ENCODE peak calls at places on chromosome 13, in five cellular contexts. Q, S, A, H and L are unnamed samples.

GRCh38 chr13:36764536-36764935 is 54.5 kb upstream of the RFXAP start:
- DNase-seq in Q (no peak), S (no peak), A (no peak), H (no peak), L (no peak)

GRCh38 chr13:42544246-42544915 is 29.6 kb upstream of the TNFSF11 start:
- DNase-seq in Q (no peak), S (no peak), A (no peak), H (no peak), L (no peak)

GRCh38 chr13:83325454-83325853 is 556.8 kb downstream of the SLITRK1 start:
- DNase-seq in Q (no peak), S (no peak), A (peak), H (no peak), L (no peak)

GRCh38 chr13:21657538-21657937 is 13.3 kb upstream of the FGF9 start:
- DNase-seq in Q (no peak), S (no peak), A (peak), H (no peak), L (no peak)

GRCh38 chr13:50241479-50241878 is 226.2 kb downstream of the KCNRG start:
- DNase-seq in Q (no peak), S (no peak), A (no peak), H (no peak), L (no peak)

GRCh38 chr13:79681069-79681468 is 200.1 kb downstream of the NDFIP2 start:
- DNase-seq in Q (no peak), S (no peak), A (no peak), H (no peak), L (no peak)

GRCh38 chr13:19053561-19053960 is 128.1 kb downstream of the TUBA3C start:
- DNase-seq in Q (no peak), S (no peak), A (no peak), H (no peak), L (no peak)

GRCh38 chr13:39729161-39729560 is 73.7 kb downstream of the COG6 start:
- DNase-seq in Q (no peak), S (no peak), A (no peak), H (no peak), L (no peak)

GRCh38 chr13:26442541-26442940 is 114.9 kb upstream of the WASF3 start:
- DNase-seq in Q (no peak), S (no peak), A (peak), H (no peak), L (no peak)

GRCh38 chr13:81017525-81018152 is 676.7 kb upstream of the SPRY2 start:
- DNase-seq in Q (no peak), S (no peak), A (no peak), H (peak), L (no peak)

GRCh38 chr13:48562296-48563066 is 29.6 kb upstream of the RCBTB2 start:
- DNase-seq in Q (peak), S (peak), A (no peak), H (no peak), L (peak)

GRCh38 chr13:73879346-73880020 is 254.7 kb downstream of the KLF12 start:
- DNase-seq in Q (no peak), S (no peak), A (no peak), H (no peak), L (no peak)

GRCh38 chr13:33799950-33800592 is 17.9 kb upstream of the RFC3 start:
- DNase-seq in Q (no peak), S (no peak), A (no peak), H (no peak), L (no peak)

GRCh38 chr13:50080158-50080855 is 65.1 kb downstream of the KCNRG start:
- DNase-seq in Q (peak), S (no peak), A (peak), H (peak), L (no peak)

GRCh38 chr13:40170091-40170490 is 496.4 kb downstream of the FOXO1 start:
- DNase-seq in Q (no peak), S (no peak), A (no peak), H (no peak), L (no peak)